ENCODE peak calls at places on chromosomes 6 and 20, in nine cellular contexts. One of them, this sample, is unnamed. For H3K27me3 and H3K4me1, the result is how much of the 10 kb centered on the place peaks cover.

GRCh38 chr6:42418739-42419138 is 33.0 kb downstream of the TRERF1 start:
- DNase-seq in astrocyte: no peak
- DNase-seq in mesendoderm: no peak
- DNase-seq in CD8-positive, alpha-beta T cell: no peak
- DNase-seq in aorta: no peak
- DNase-seq in spleen: no peak
- DNase-seq in uterus: no peak
- DNase-seq in H1: no peak
- DNase-seq in transverse colon: no peak
- DNase-seq in this sample: no peak

GRCh38 chr6:153938876-153939275 is 100.2 kb upstream of the OPRM1 start:
- DNase-seq in spleen: no peak
- DNase-seq in uterus: no peak
- DNase-seq in aorta: peak
- DNase-seq in transverse colon: no peak
- DNase-seq in H1: no peak
- DNase-seq in mesendoderm: no peak
- DNase-seq in astrocyte: no peak
- DNase-seq in CD8-positive, alpha-beta T cell: no peak
- DNase-seq in this sample: no peak

GRCh38 chr20:59737073-59737691 is 132.8 kb downstream of the PHACTR3 start:
- DNase-seq in mesendoderm: no peak
- DNase-seq in H1: no peak
- DNase-seq in spleen: no peak
- DNase-seq in uterus: no peak
- DNase-seq in CD8-positive, alpha-beta T cell: no peak
- DNase-seq in aorta: peak
- DNase-seq in transverse colon: no peak
- DNase-seq in astrocyte: no peak
- DNase-seq in this sample: no peak

GRCh38 chr20:35697696-35698297 is 1.4 kb downstream of the NFS1 start:
- DNase-seq in mesendoderm: no peak
- DNase-seq in astrocyte: no peak
- DNase-seq in aorta: peak
- DNase-seq in transverse colon: no peak
- DNase-seq in uterus: no peak
- DNase-seq in spleen: no peak
- DNase-seq in H1: no peak
- DNase-seq in CD8-positive, alpha-beta T cell: no peak
- DNase-seq in this sample: no peak

GRCh38 chr6:12504325-12504966 is 212.1 kb upstream of the PHACTR1 start:
- DNase-seq in astrocyte: no peak
- DNase-seq in mesendoderm: peak
- DNase-seq in CD8-positive, alpha-beta T cell: no peak
- DNase-seq in transverse colon: peak
- DNase-seq in H1: no peak
- DNase-seq in aorta: no peak
- DNase-seq in uterus: no peak
- DNase-seq in spleen: no peak
- DNase-seq in this sample: no peak

GRCh38 chr6:12403946-12404647 is 113.9 kb downstream of the EDN1 start:
- DNase-seq in spleen: no peak
- DNase-seq in uterus: no peak
- DNase-seq in astrocyte: no peak
- DNase-seq in CD8-positive, alpha-beta T cell: no peak
- DNase-seq in mesendoderm: no peak
- DNase-seq in aorta: no peak
- DNase-seq in H1: no peak
- DNase-seq in transverse colon: no peak
- DNase-seq in this sample: no peak

GRCh38 chr6:52573295-52573694 is 3.6 kb downstream of the TRAM2 start:
- DNase-seq in mesendoderm: peak
- DNase-seq in astrocyte: no peak
- DNase-seq in CD8-positive, alpha-beta T cell: no peak
- DNase-seq in aorta: no peak
- DNase-seq in spleen: no peak
- DNase-seq in transverse colon: no peak
- DNase-seq in uterus: no peak
- DNase-seq in H1: no peak
- DNase-seq in this sample: peak

GRCh38 chr6:39964094-39964493 is 29.8 kb upstream of the MOCS1 start:
- DNase-seq in spleen: no peak
- DNase-seq in H1: no peak
- DNase-seq in astrocyte: no peak
- DNase-seq in uterus: no peak
- DNase-seq in transverse colon: no peak
- DNase-seq in CD8-positive, alpha-beta T cell: no peak
- DNase-seq in mesendoderm: peak
- DNase-seq in aorta: no peak
- DNase-seq in this sample: no peak

GRCh38 chr6:1615651-1616420 is 6.1 kb downstream of the FOXC1 start:
- DNase-seq in H1: no peak
- DNase-seq in astrocyte: no peak
- DNase-seq in mesendoderm: peak
- DNase-seq in aorta: no peak
- DNase-seq in transverse colon: no peak
- DNase-seq in uterus: no peak
- DNase-seq in spleen: no peak
- DNase-seq in CD8-positive, alpha-beta T cell: no peak
- DNase-seq in this sample: no peak

GRCh38 chr6:1619106-1619665 is 9.5 kb downstream of the FOXC1 start:
- DNase-seq in astrocyte: no peak
- DNase-seq in CD8-positive, alpha-beta T cell: no peak
- DNase-seq in mesendoderm: no peak
- DNase-seq in spleen: no peak
- DNase-seq in transverse colon: no peak
- DNase-seq in aorta: no peak
- DNase-seq in H1: no peak
- DNase-seq in uterus: no peak
- DNase-seq in this sample: no peak

GRCh38 chr6:1618305-1619105 is 8.8 kb downstream of the FOXC1 start:
- DNase-seq in mesendoderm: peak
- DNase-seq in spleen: peak
- DNase-seq in astrocyte: no peak
- DNase-seq in transverse colon: no peak
- DNase-seq in uterus: no peak
- DNase-seq in CD8-positive, alpha-beta T cell: no peak
- DNase-seq in aorta: no peak
- DNase-seq in H1: no peak
- DNase-seq in this sample: no peak

GRCh38 chr6:1616556-1617463 is 7.1 kb downstream of the FOXC1 start:
- DNase-seq in uterus: no peak
- DNase-seq in transverse colon: no peak
- DNase-seq in spleen: no peak
- DNase-seq in astrocyte: no peak
- DNase-seq in mesendoderm: no peak
- DNase-seq in aorta: no peak
- DNase-seq in H1: no peak
- DNase-seq in CD8-positive, alpha-beta T cell: no peak
- DNase-seq in this sample: no peak

DNA sequence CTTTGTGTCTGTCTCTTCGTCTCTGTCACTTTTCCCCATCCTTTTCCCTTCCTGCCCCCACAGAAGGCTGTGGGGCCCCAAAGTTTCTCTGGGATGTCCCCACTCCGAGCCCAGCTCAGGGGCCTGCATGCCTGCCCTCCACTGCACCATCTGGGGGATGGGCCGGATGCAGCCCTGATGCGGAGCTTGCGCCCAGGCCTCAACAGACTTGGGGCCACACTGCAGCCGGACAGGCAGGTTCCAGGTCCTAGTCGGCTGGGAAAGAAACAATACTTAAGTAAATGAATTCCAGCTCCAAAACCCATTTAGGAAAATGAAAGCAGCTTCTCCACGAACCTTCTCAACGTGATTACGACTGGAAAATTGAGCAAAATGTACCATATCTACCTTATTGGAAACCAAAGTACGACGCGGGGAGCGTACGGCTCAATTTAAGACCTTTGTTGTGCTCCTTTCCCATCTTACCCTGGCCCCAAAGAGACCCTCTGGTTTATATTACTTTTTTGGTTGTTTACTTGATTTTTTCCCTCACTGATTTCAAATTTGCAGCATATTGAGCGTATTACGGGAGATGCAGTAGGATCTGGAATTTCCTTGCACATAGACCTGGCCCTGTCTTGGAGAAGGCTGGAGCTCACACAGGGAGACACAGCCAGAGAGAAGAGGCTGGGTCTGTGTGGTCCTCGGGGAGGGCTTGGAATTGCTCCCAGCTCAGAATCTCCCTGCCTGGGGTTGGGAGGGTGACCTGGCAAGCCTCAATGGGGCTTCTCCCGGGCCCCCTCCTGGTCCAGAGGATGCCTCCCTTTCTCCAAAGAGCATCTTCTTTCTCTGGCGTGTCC is 8.0 kb downstream of the FOXC1 start:
- DNase-seq in aorta: no peak
- DNase-seq in astrocyte: no peak
- DNase-seq in transverse colon: no peak
- DNase-seq in CD8-positive, alpha-beta T cell: no peak
- DNase-seq in uterus: no peak
- DNase-seq in mesendoderm: no peak
- DNase-seq in H1: no peak
- DNase-seq in spleen: peak
- DNase-seq in this sample: no peak
- H3K27me3 ChIP-seq in aorta: under half
- H3K27me3 ChIP-seq in astrocyte: under half
- H3K27me3 ChIP-seq in transverse colon: half or more
- H3K27me3 ChIP-seq in CD8-positive, alpha-beta T cell: under half
- H3K27me3 ChIP-seq in uterus: under half
- H3K27me3 ChIP-seq in mesendoderm: half or more
- H3K27me3 ChIP-seq in H1: half or more
- H3K27me3 ChIP-seq in spleen: half or more
- H3K27me3 ChIP-seq in this sample: under half

DNA sequence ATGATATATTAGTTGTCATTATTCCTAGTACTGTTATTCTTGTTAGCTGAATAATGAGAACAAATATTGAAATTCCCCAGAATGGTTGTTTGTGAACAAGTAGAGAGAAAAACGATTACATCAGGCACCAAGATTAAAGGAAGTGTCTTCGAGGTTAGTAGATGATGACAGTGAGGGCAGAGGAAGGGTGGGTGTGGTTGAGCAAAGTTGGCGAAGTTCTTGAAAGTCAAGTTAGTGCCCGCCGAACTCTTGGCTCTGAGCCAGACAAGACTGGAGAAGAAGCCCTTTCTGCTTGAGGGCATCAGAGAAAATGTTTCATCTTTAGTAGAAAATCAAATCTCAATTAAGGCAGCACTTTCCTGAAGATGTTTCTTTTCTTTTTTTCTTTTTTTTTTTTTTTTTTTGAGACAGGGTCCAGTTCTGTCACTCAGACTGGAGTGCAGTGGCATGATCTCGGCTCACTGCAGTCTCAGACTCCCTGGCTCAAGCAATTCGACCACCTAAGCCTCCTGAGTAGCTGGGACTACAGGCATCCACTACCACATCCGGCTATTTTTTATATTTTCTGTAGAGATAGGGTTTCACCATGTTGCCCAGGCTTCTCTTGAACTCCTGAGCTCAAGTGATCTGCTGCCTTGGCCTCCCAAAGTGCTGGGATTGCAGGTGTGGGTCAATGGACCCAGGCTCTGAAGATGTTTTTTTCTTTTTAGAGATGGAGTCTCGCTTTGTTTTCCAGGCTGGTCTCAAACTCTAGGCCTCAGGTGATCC is 77.1 kb downstream of the SGK1 start:
- DNase-seq in astrocyte: no peak
- DNase-seq in transverse colon: peak
- DNase-seq in spleen: peak
- DNase-seq in CD8-positive, alpha-beta T cell: peak
- DNase-seq in H1: no peak
- DNase-seq in uterus: peak
- DNase-seq in aorta: no peak
- DNase-seq in mesendoderm: no peak
- DNase-seq in this sample: peak
- H3K4me1 ChIP-seq in astrocyte: under half
- H3K4me1 ChIP-seq in transverse colon: under half
- H3K4me1 ChIP-seq in spleen: half or more
- H3K4me1 ChIP-seq in CD8-positive, alpha-beta T cell: under half
- H3K4me1 ChIP-seq in H1: under half
- H3K4me1 ChIP-seq in uterus: under half
- H3K4me1 ChIP-seq in aorta: under half
- H3K4me1 ChIP-seq in mesendoderm: under half
- H3K4me1 ChIP-seq in this sample: under half

GRCh38 chr6:116714296-116714695 is 33.3 kb downstream of the KPNA5 start:
- DNase-seq in astrocyte: no peak
- DNase-seq in uterus: no peak
- DNase-seq in H1: no peak
- DNase-seq in mesendoderm: no peak
- DNase-seq in spleen: no peak
- DNase-seq in transverse colon: no peak
- DNase-seq in aorta: no peak
- DNase-seq in CD8-positive, alpha-beta T cell: no peak
- DNase-seq in this sample: no peak

DNA sequence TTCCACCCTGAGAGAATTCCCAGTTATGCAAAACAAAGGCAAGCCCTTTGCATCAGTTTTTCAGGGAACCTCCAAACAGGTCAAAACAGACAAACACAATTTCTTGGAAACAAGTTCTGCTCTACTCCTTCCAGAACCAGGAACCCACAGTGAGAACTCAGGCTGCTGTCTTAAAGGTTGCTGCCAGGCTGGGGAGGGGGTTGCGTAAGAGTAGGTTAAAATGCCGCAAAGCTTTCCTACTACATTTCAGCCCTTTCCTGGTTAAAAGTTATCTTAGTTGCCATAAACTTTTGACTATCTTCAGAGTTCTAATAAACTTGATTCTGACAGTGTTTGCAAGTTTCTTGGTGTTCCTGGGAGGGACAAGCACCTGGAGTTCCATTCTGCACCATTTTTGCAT is 33.8 kb downstream of the KPNA5 start:
- DNase-seq in astrocyte: no peak
- DNase-seq in CD8-positive, alpha-beta T cell: no peak
- DNase-seq in uterus: no peak
- DNase-seq in mesendoderm: no peak
- DNase-seq in aorta: no peak
- DNase-seq in transverse colon: no peak
- DNase-seq in spleen: no peak
- DNase-seq in H1: no peak
- DNase-seq in this sample: no peak
- H3K27me3 ChIP-seq in astrocyte: under half
- H3K27me3 ChIP-seq in CD8-positive, alpha-beta T cell: under half
- H3K27me3 ChIP-seq in uterus: under half
- H3K27me3 ChIP-seq in mesendoderm: under half
- H3K27me3 ChIP-seq in aorta: under half
- H3K27me3 ChIP-seq in transverse colon: under half
- H3K27me3 ChIP-seq in spleen: under half
- H3K27me3 ChIP-seq in H1: under half
- H3K27me3 ChIP-seq in this sample: under half

GRCh38 chr20:33112547-33113386 is 33.3 kb downstream of the BPIFB4 start:
- DNase-seq in mesendoderm: no peak
- DNase-seq in astrocyte: no peak
- DNase-seq in aorta: no peak
- DNase-seq in spleen: no peak
- DNase-seq in transverse colon: no peak
- DNase-seq in CD8-positive, alpha-beta T cell: no peak
- DNase-seq in uterus: no peak
- DNase-seq in H1: no peak
- DNase-seq in this sample: no peak

GRCh38 chr20:33110147-33110825 is 30.8 kb downstream of the BPIFB4 start:
- DNase-seq in spleen: no peak
- DNase-seq in transverse colon: no peak
- DNase-seq in aorta: no peak
- DNase-seq in mesendoderm: no peak
- DNase-seq in uterus: no peak
- DNase-seq in CD8-positive, alpha-beta T cell: no peak
- DNase-seq in H1: no peak
- DNase-seq in astrocyte: no peak
- DNase-seq in this sample: no peak

GRCh38 chr20:33113387-33113908 is 34.0 kb downstream of the BPIFB4 start:
- DNase-seq in astrocyte: no peak
- DNase-seq in spleen: no peak
- DNase-seq in aorta: no peak
- DNase-seq in CD8-positive, alpha-beta T cell: no peak
- DNase-seq in mesendoderm: no peak
- DNase-seq in transverse colon: no peak
- DNase-seq in uterus: no peak
- DNase-seq in H1: no peak
- DNase-seq in this sample: no peak

GRCh38 chr20:33108641-33109040 is 29.2 kb downstream of the BPIFB4 start:
- DNase-seq in CD8-positive, alpha-beta T cell: no peak
- DNase-seq in astrocyte: no peak
- DNase-seq in aorta: no peak
- DNase-seq in uterus: no peak
- DNase-seq in spleen: no peak
- DNase-seq in H1: no peak
- DNase-seq in transverse colon: no peak
- DNase-seq in mesendoderm: no peak
- DNase-seq in this sample: no peak

DNA sequence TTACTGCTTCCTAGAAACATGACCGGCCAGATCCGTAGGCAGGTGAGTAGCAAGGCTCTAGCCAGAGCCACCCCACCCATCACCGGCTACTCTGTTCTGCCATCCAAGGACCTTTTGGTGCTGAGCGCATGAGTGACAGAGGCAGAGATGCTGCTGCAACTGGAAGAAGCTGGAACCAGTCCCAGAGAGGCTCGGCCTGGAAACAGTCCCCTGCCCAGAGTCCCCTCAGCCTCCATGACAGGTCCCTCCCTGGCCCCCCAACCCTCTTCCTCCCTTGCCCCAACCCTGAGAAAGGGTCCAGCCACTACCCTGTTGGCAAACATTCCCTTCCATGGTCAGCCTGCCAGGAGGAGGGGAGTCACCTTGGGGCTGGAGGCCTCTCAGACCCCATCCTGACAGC is 31.9 kb downstream of the BPIFB4 start:
- DNase-seq in uterus: no peak
- DNase-seq in CD8-positive, alpha-beta T cell: no peak
- DNase-seq in mesendoderm: no peak
- DNase-seq in spleen: no peak
- DNase-seq in H1: no peak
- DNase-seq in aorta: no peak
- DNase-seq in transverse colon: no peak
- DNase-seq in astrocyte: no peak
- DNase-seq in this sample: no peak
- H3K4me1 ChIP-seq in uterus: under half
- H3K4me1 ChIP-seq in CD8-positive, alpha-beta T cell: under half
- H3K4me1 ChIP-seq in mesendoderm: under half
- H3K4me1 ChIP-seq in spleen: under half
- H3K4me1 ChIP-seq in H1: under half
- H3K4me1 ChIP-seq in aorta: under half
- H3K4me1 ChIP-seq in transverse colon: under half
- H3K4me1 ChIP-seq in astrocyte: under half
- H3K4me1 ChIP-seq in this sample: under half